ENCODE peak calls at places on chromosomes 3 and 15, in eight cellular contexts. L is HT-29; Z is NCI-H1694 treated with DMSO at 0.1 percent for 48 hours; S is heart left ventricle; D is activated T-helper 1 cell treated with Interleukin-2 at 50 U/mL for 16 hours; O is GM18507; R is T47D; N is naive thymus-derived CD4-positive, alpha-beta T cell. X is an unnamed sample.

GRCh38 chr15:50141856-50142255 is 22.8 kb upstream of the ATP8B4 start:
- DNase-seq in L (no peak), Z (no peak), S (no peak), D (no peak), O (no peak), R (no peak), N (no peak), X (no peak)

GRCh38 chr3:147497301-147497700 is 88.1 kb downstream of the ZIC1 start:
- DNase-seq in L (no peak), Z (no peak), S (no peak), D (no peak), O (no peak), R (no peak), N (no peak), X (no peak)

GRCh38 chr15:64825081-64825430 is 391 bp downstream of the PIF1 start:
- DNase-seq in L (no peak), Z (no peak), S (no peak), D (no peak), O (no peak), R (no peak), N (no peak), X (no peak)

GRCh38 chr3:71172951-71173350 is 410.6 kb downstream of the FOXP1 start:
- DNase-seq in L (no peak), Z (no peak), S (no peak), D (no peak), O (no peak), R (no peak), N (no peak), X (no peak)

GRCh38 chr3:1439395-1439794 is 346.6 kb downstream of the CNTN6 start:
- DNase-seq in L (peak), Z (no peak), S (no peak), D (no peak), O (no peak), R (no peak), N (no peak), X (peak)

GRCh38 chr15:45399381-45400212 is 21.3 kb upstream of the GATM start:
- DNase-seq in L (peak), Z (peak), S (no peak), D (no peak), O (no peak), R (no peak), N (peak), X (no peak)

GRCh38 chr15:29449136-29449535 is 179.5 kb upstream of the NSMCE3 start:
- DNase-seq in L (no peak), Z (no peak), S (no peak), D (no peak), O (no peak), R (no peak), N (no peak), X (no peak)

GRCh38 chr3:126158016-126158911 is 22.1 kb downstream of the ALDH1L1 start:
- DNase-seq in L (no peak), Z (no peak), S (no peak), D (no peak), O (no peak), R (no peak), N (no peak), X (no peak)

GRCh38 chr15:82122754-82123400 is 77.1 kb upstream of the MEX3B start:
- DNase-seq in L (no peak), Z (no peak), S (peak), D (no peak), O (no peak), R (no peak), N (no peak), X (no peak)

GRCh38 chr15:68204776-68205557 is at the start of gene CALML4:
- DNase-seq in L (peak), Z (no peak), S (peak), D (no peak), O (no peak), R (no peak), N (no peak), X (peak)

GRCh38 chr15:37101634-37102314 is 1.4 kb upstream of the MEIS2 start:
- DNase-seq in L (peak), Z (peak), S (peak), D (no peak), O (peak), R (peak), N (no peak), X (peak)

GRCh38 chr3:38114052-38114874 is 22.7 kb downstream of the ACAA1 start:
- DNase-seq in L (no peak), Z (no peak), S (no peak), D (no peak), O (no peak), R (no peak), N (no peak), X (no peak)

X was measured in body of pancreas.